ENCODE peak calls at places on chromosome 15, in nine cellular contexts. S, O, L, J, D, U, B, N and W are unnamed samples.
A peak's percentile ranks its signal among the peaks of the same experiment; 100 is the strongest.

GRCh38 chr15:28107894-28108255 is 8.8 kb upstream of the OCA2 start:
- DNase-seq in L (no peak), S (no peak), U (no peak), N (no peak), J (no peak), O (no peak), D (no peak), B (no peak), W (no peak)

GRCh38 chr15:84572231-84572630 is 28.6 kb upstream of the ZSCAN2 start:
- DNase-seq in O (no peak), U (no peak), N (no peak), L (no peak), S (no peak), B (no peak), J (peak; percentile 72), D (no peak), W (no peak)

GRCh38 chr15:66772967-66773873 is 71.2 kb downstream of the SMAD6 start:
- DNase-seq in B (no peak), D (peak; percentile 52), U (no peak), O (peak; percentile 53), S (no peak), J (no peak), L (no peak), N (no peak), W (no peak)

GRCh38 chr15:63948436-63948835 is 97.8 kb downstream of the DAPK2 start:
- DNase-seq in O (no peak), S (no peak), U (no peak), B (no peak), L (no peak), D (no peak), N (no peak), J (no peak), W (no peak)

GRCh38 chr15:71611721-71612016 is 198.7 kb upstream of the NR2E3 start:
- DNase-seq in O (no peak), D (no peak), L (no peak), S (no peak), N (no peak), J (no peak), B (no peak), U (no peak), W (no peak)

GRCh38 chr15:93067649-93068085 is 21.3 kb downstream of the RGMA start:
- DNase-seq in D (no peak), J (no peak), S (no peak), L (no peak), N (no peak), B (no peak), U (no peak), O (no peak), W (no peak)

GRCh38 chr15:78024141-78024567 is 53.4 kb downstream of the TBC1D2B start:
- DNase-seq in O (peak; percentile 82), S (no peak), N (no peak), J (no peak), B (no peak), U (no peak), L (no peak), D (peak; percentile 52), W (no peak)

GRCh38 chr15:69805248-69805953 is 292.3 kb downstream of the TLE3 start:
- DNase-seq in L (no peak), D (no peak), O (no peak), S (no peak), B (peak; percentile 70), N (no peak), U (no peak), J (peak; percentile 83), W (no peak)

GRCh38 chr15:101472033-101472432 is 17.5 kb downstream of the PCSK6 start:
- DNase-seq in O (no peak), J (no peak), L (no peak), U (no peak), N (no peak), S (no peak), B (no peak), D (peak; percentile 12), W (peak; percentile 47)

GRCh38 chr15:68644088-68644904 is 65.5 kb downstream of the CORO2B start:
- DNase-seq in N (no peak), D (no peak), B (peak; percentile 62), J (peak; percentile 83), U (no peak), S (peak; percentile 64), L (peak; percentile 53), O (no peak), W (no peak)

GRCh38 chr15:67186226-67186649 is 68.2 kb downstream of the AAGAB start:
- DNase-seq in O (peak; percentile 76), D (peak; percentile 75), U (no peak), N (no peak), L (no peak), S (no peak), J (no peak), B (no peak), W (no peak)

GRCh38 chr15:44468713-44469385 is 41.4 kb downstream of the CTDSPL2 start:
- DNase-seq in D (no peak), B (peak; percentile 84), U (no peak), L (peak; percentile 39), J (peak; percentile 40), S (no peak), O (no peak), N (no peak), W (no peak)

GRCh38 chr15:98548172-98548971 is 100.0 kb upstream of the IGF1R start:
- DNase-seq in L (peak; percentile 51), D (peak; percentile 78), B (peak; percentile 74), N (peak; percentile 46), U (no peak), J (peak; percentile 79), S (peak; percentile 91), O (peak; percentile 78), W (no peak)

GRCh38 chr15:33329457-33329856 is 18.7 kb downstream of the RYR3 start:
- DNase-seq in D (no peak), B (no peak), O (no peak), N (no peak), J (no peak), L (no peak), S (no peak), U (no peak), W (no peak)

GRCh38 chr15:28120359-28120640 is 21.2 kb upstream of the OCA2 start:
- DNase-seq in U (no peak), N (no peak), L (no peak), O (no peak), B (no peak), D (no peak), S (no peak), J (no peak), W (no peak)

GRCh38 chr15:79872358-79873017 is 24.3 kb downstream of the MTHFS start:
- DNase-seq in L (peak; percentile 83), B (peak; percentile 67), D (no peak), U (no peak), S (peak; percentile 85), J (peak; percentile 91), N (no peak), O (no peak), W (peak; percentile 74)

GRCh38 chr15:67074886-67075229 is 9.5 kb downstream of the SMAD3 start:
- DNase-seq in S (no peak), U (no peak), B (no peak), N (no peak), D (no peak), O (no peak), L (no peak), J (no peak), W (no peak)

GRCh38 chr15:42921049-42921731 is 612 bp upstream of the TTBK2 start:
- DNase-seq in U (no peak), S (no peak), L (peak; percentile 22), B (peak; percentile 31), D (peak; percentile 60), N (peak; percentile 49), O (peak; percentile 50), J (peak; percentile 44), W (peak; percentile 64)

GRCh38 chr15:44788748-44789147 is 52.4 kb downstream of the TRIM69 start:
- DNase-seq in J (peak; percentile 15), N (no peak), L (peak; percentile 4), S (no peak), U (no peak), O (no peak), B (no peak), D (no peak), W (no peak)

GRCh38 chr15:34330279-34330678 is 7.3 kb downstream of the SLC12A6 start:
- DNase-seq in J (no peak), U (no peak), N (no peak), O (no peak), L (no peak), B (no peak), D (no peak), S (no peak), W (no peak)

GRCh38 chr15:65987100-65987499 is 117.8 kb downstream of the RAB11A start:
- DNase-seq in L (no peak), O (no peak), S (no peak), B (no peak), D (no peak), U (no peak), N (no peak), J (no peak), W (no peak)

GRCh38 chr15:51341366-51342248 is at the start of gene GLDN:
- DNase-seq in N (peak; percentile 91), L (no peak), D (no peak), S (no peak), J (no peak), U (no peak), O (no peak), B (peak; percentile 11), W (no peak)